ENCODE peak calls at places on chromosomes 13 and 19, in eight cellular contexts. G is SHP77 treated with DMSO at 0.1 percent for 48 hours, P is BJ, W is T47D, V is NCI-H82, F is AG04449, H is amygdala, X is uterus. M is an unnamed sample.

GRCh38 chr13:75507027-75508001 is 25.3 kb upstream of the TBC1D4 start:
- DNase-seq in G (peak; percentile 29), P (no peak), W (no peak), V (peak; percentile 40), F (no peak), H (no peak), X (no peak), M (no peak)

GRCh38 chr13:52665325-52665724 is 12.7 kb downstream of the SUGT1 start:
- DNase-seq in G (no peak), P (no peak), W (no peak), V (peak; percentile 48), F (no peak), H (no peak), X (no peak), M (peak; percentile 21)

GRCh38 chr19:9863759-9864158 is 28.6 kb downstream of the PIN1 start:
- DNase-seq in G (no peak), P (no peak), W (no peak), V (no peak), F (no peak), H (no peak), X (no peak), M (no peak)

GRCh38 chr19:35077411-35078223 is 36.1 kb downstream of the HPN start:
- DNase-seq in G (no peak), P (no peak), W (no peak), V (no peak), F (no peak), H (no peak), X (no peak), M (no peak)

GRCh38 chr13:45339867-45340266 is 1.1 kb downstream of the TPT1 start:
- DNase-seq in G (no peak), P (no peak), W (no peak), V (no peak), F (no peak), H (no peak), X (no peak), M (no peak)

GRCh38 chr19:6930190-6930589 is 42.8 kb downstream of the ADGRE1 start:
- DNase-seq in G (no peak), P (no peak), W (no peak), V (no peak), F (no peak), H (no peak), X (no peak), M (no peak)

GRCh38 chr19:28061111-28061510 is 1151.8 kb downstream of the UQCRFS1 start:
- DNase-seq in G (no peak), P (no peak), W (no peak), V (no peak), F (no peak), H (no peak), X (no peak), M (no peak)

GRCh38 chr13:101417043-101417406 is 717 bp upstream of the NALCN start:
- DNase-seq in G (no peak), P (no peak), W (no peak), V (peak; percentile 80), F (no peak), H (no peak), X (no peak), M (no peak)

GRCh38 chr13:67932991-67933390 is 702.9 kb upstream of the PCDH9 start:
- DNase-seq in G (no peak), P (no peak), W (no peak), V (no peak), F (no peak), H (no peak), X (no peak), M (no peak)

GRCh38 chr19:45947926-45948325 is 25.7 kb downstream of the NOVA2 start:
- DNase-seq in G (no peak), P (no peak), W (no peak), V (no peak), F (peak; percentile 3), H (no peak), X (no peak), M (no peak)

GRCh38 chr19:17234911-17235617 is 9.0 kb downstream of the OCEL1 start:
- DNase-seq in G (peak; percentile 24), P (no peak), W (no peak), V (peak; percentile 91), F (no peak), H (no peak), X (peak; percentile 64), M (peak; percentile 47)

GRCh38 chr13:93169980-93170379 is 56.6 kb upstream of the GPC6 start:
- DNase-seq in G (no peak), P (no peak), W (no peak), V (no peak), F (peak; percentile 12), H (no peak), X (no peak), M (no peak)

GRCh38 chr19:48372904-48373303 is 8.7 kb downstream of the SYNGR4 start:
- DNase-seq in G (peak; percentile 54), P (no peak), W (no peak), V (peak; percentile 25), F (no peak), H (no peak), X (no peak), M (no peak)

GRCh38 chr13:28423010-28423409 is 71.9 kb downstream of the FLT1 start:
- DNase-seq in G (no peak), P (no peak), W (no peak), V (no peak), F (no peak), H (peak; percentile 9), X (no peak), M (peak; percentile 68)

GRCh38 chr19:771332-771785 is 20.4 kb downstream of the MISP start:
- DNase-seq in G (no peak), P (no peak), W (no peak), V (peak; percentile 64), F (no peak), H (no peak), X (no peak), M (no peak)